ENCODE peak calls at places on chromosomes 16 and 17, in eight cellular contexts. L, G, V, U, P, W, C and I are unnamed samples.

GRCh38 chr16:25126820-25127232 is 15.3 kb downstream of the LCMT1 start:
- DNase-seq in W (no peak), L (no peak), G (peak), P (no peak), V (no peak), C (peak), U (peak), I (no peak)

GRCh38 chr16:73122604-73123386 is 74.9 kb upstream of the ZFHX3 start:
- DNase-seq in U (no peak), L (peak), G (no peak), V (no peak), W (no peak), C (no peak), P (peak), I (peak)

GRCh38 chr17:52233632-52234031 is 75.1 kb upstream of the CA10 start:
- DNase-seq in V (peak), U (no peak), G (no peak), W (no peak), C (no peak), P (no peak), L (no peak), I (no peak)

GRCh38 chr17:35297666-35298065 is 54.8 kb downstream of the SLFN5 start:
- DNase-seq in V (no peak), C (no peak), U (no peak), L (no peak), G (no peak), P (no peak), W (no peak), I (no peak)

GRCh38 chr17:11278984-11279270 is 37.9 kb downstream of the SHISA6 start:
- DNase-seq in P (no peak), W (no peak), G (no peak), L (no peak), V (no peak), C (no peak), U (no peak), I (no peak)

GRCh38 chr16:49682577-49683165 is 173.2 kb downstream of the ZNF423 start:
- DNase-seq in G (no peak), V (no peak), W (no peak), C (no peak), L (no peak), P (no peak), U (no peak), I (no peak)

GRCh38 chr17:27532269-27533067 is 76.2 kb downstream of the KSR1 start:
- DNase-seq in P (no peak), U (no peak), W (no peak), G (no peak), L (no peak), C (no peak), V (peak), I (no peak)

GRCh38 chr16:82004651-82005490 is 6.4 kb downstream of the SDR42E1 start:
- DNase-seq in L (no peak), C (no peak), W (no peak), V (no peak), G (no peak), P (no peak), U (no peak), I (no peak)

GRCh38 chr16:68463904-68464303 is 15.6 kb upstream of the SMPD3 start:
- DNase-seq in P (no peak), U (no peak), G (no peak), V (no peak), L (no peak), W (no peak), C (no peak), I (no peak)

GRCh38 chr16:84484579-84485254 is 19.7 kb downstream of the MEAK7 start:
- DNase-seq in W (no peak), P (peak), V (peak), C (peak), U (no peak), L (peak), G (no peak), I (no peak)

GRCh38 chr17:79114455-79115301 is 40.1 kb downstream of the ENGASE start:
- DNase-seq in L (no peak), P (peak), C (peak), U (no peak), W (no peak), V (peak), G (no peak), I (no peak)

GRCh38 chr17:21285164-21286065 is 904 bp downstream of the MAP2K3 start:
- DNase-seq in U (no peak), V (peak), G (no peak), L (no peak), P (no peak), W (no peak), C (peak), I (no peak)

GRCh38 chr16:66918803-66919568 is at the start of gene CDH16:
- DNase-seq in U (no peak), W (no peak), P (no peak), C (no peak), G (no peak), L (no peak), V (no peak), I (no peak)

GRCh38 chr17:42122371-42123303 is at the start of gene HSPB9:
- DNase-seq in G (no peak), P (no peak), C (peak), U (no peak), L (no peak), V (peak), W (no peak), I (no peak)

GRCh38 chr16:25198021-25198420 is 18.7 kb upstream of the AQP8 start:
- DNase-seq in V (no peak), P (no peak), C (no peak), G (no peak), L (no peak), U (no peak), W (no peak), I (no peak)

GRCh38 chr17:41966453-41967140 is at the start of gene CNP:
- DNase-seq in L (peak), G (no peak), U (peak), P (peak), C (peak), V (peak), W (peak), I (peak)

GRCh38 chr16:55711959-55712876 is 56.4 kb downstream of the SLC6A2 start:
- DNase-seq in V (peak), G (no peak), L (no peak), W (peak), P (peak), C (peak), U (peak), I (peak)

GRCh38 chr17:46930083-46930482 is 7.1 kb downstream of the GOSR2 start:
- DNase-seq in U (no peak), C (no peak), P (no peak), L (no peak), W (no peak), V (no peak), G (no peak), I (no peak)

GRCh38 chr17:46925185-46925858 is 2.4 kb downstream of the GOSR2 start:
- DNase-seq in U (no peak), V (no peak), P (no peak), W (no peak), L (no peak), G (no peak), C (no peak), I (no peak)

GRCh38 chr17:46928472-46929261 is 5.7 kb downstream of the GOSR2 start:
- DNase-seq in U (no peak), V (no peak), C (no peak), P (no peak), W (no peak), G (no peak), L (no peak), I (no peak)

GRCh38 chr17:46931596-46931995 is 8.6 kb downstream of the GOSR2 start:
- DNase-seq in W (no peak), C (no peak), V (no peak), L (no peak), G (no peak), U (no peak), P (no peak), I (no peak)

DNA sequence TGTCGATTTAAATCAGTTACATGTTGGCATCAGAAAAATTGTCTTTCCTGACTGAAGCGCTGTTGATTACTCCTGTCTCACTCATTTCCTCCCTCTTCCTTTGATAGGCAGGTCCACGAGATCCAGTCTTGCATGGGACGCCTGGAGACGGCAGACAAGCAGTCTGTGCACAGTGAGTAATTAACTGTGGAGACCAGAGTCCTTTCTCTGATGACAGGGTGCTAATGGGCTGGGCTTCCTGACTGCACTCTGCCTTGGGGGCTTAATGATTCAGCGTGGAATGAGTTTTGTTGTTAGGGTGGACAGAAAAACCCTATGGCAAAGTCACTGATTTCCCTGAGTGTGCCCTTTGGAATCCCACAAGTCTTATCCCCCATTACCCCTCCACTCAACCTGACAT is 6.5 kb downstream of the GOSR2 start:
- DNase-seq in G (no peak), V (no peak), U (no peak), C (no peak), W (no peak), L (no peak), P (no peak), I (no peak)
- TF ChIP-seq CTCF in G (no peak), V (no peak), U (no peak), C (no peak), W (no peak), L (no peak), P (no peak), I (no peak)

GRCh38 chr17:75260679-75261335 is 599 bp downstream of the GGA3 start:
- DNase-seq in G (no peak), W (no peak), V (no peak), U (no peak), P (no peak), L (no peak), C (no peak), I (no peak)
- TF ChIP-seq CTCF in G (peak), W (no peak), V (no peak), U (no peak), P (no peak), L (no peak), C (no peak), I (no peak)

GRCh38 chr17:48239603-48239995 is 132.0 kb downstream of the SNX11 start:
- DNase-seq in G (no peak), V (no peak), C (no peak), W (no peak), L (no peak), U (no peak), P (no peak), I (no peak)
- TF ChIP-seq CTCF in G (no peak), V (no peak), C (no peak), W (no peak), L (no peak), U (no peak), P (no peak), I (no peak)

GRCh38 chr16:57668630-57669475 is 747 bp downstream of the ADGRG3 start:
- DNase-seq in G (no peak), U (no peak), V (no peak), L (no peak), C (no peak), P (no peak), W (no peak), I (no peak)
- TF ChIP-seq CTCF in G (no peak), U (no peak), V (no peak), L (no peak), C (no peak), P (no peak), W (no peak), I (no peak)

GRCh38 chr17:16215273-16215964 is at the start of gene NCOR1:
- DNase-seq in U (peak), C (peak), V (peak), L (peak), G (peak), P (peak), W (peak), I (peak)
- TF ChIP-seq CTCF in U (peak), C (peak), V (peak), L (no peak), G (peak), P (peak), W (peak), I (no peak)